ENCODE peak calls at places on chromosomes 1 and 21, in six cellular contexts. One of them, this sample, is unnamed.

GRCh38 chr21:33761104-33762036 is 119.1 kb downstream of the ITSN1 start:
- DNase-seq in right lobe of liver: no peak
- DNase-seq in ascending aorta: no peak
- DNase-seq in tibial nerve: no peak
- DNase-seq in heart right ventricle: no peak
- DNase-seq in uterus: peak; percentile 26
- DNase-seq in this sample: no peak

GRCh38 chr1:31101147-31101502 is 35.6 kb upstream of the PUM1 start:
- DNase-seq in right lobe of liver: peak; percentile 89
- DNase-seq in ascending aorta: no peak
- DNase-seq in tibial nerve: no peak
- DNase-seq in heart right ventricle: no peak
- DNase-seq in uterus: no peak
- DNase-seq in this sample: no peak

GRCh38 chr1:8807004-8807403 is 10.4 kb downstream of the RERE start:
- DNase-seq in right lobe of liver: no peak
- DNase-seq in ascending aorta: no peak
- DNase-seq in tibial nerve: no peak
- DNase-seq in heart right ventricle: no peak
- DNase-seq in uterus: no peak
- DNase-seq in this sample: no peak

GRCh38 chr1:115647000-115647399 is 5.2 kb downstream of the VANGL1 start:
- DNase-seq in right lobe of liver: no peak
- DNase-seq in ascending aorta: no peak
- DNase-seq in tibial nerve: no peak
- DNase-seq in heart right ventricle: no peak
- DNase-seq in uterus: no peak
- DNase-seq in this sample: no peak

GRCh38 chr21:27315373-27315772 is 348.5 kb upstream of the ADAMTS5 start:
- DNase-seq in right lobe of liver: no peak
- DNase-seq in ascending aorta: no peak
- DNase-seq in tibial nerve: no peak
- DNase-seq in heart right ventricle: no peak
- DNase-seq in uterus: no peak
- DNase-seq in this sample: no peak

GRCh38 chr1:200182701-200183100 is 155.2 kb downstream of the NR5A2 start:
- DNase-seq in right lobe of liver: no peak
- DNase-seq in ascending aorta: no peak
- DNase-seq in tibial nerve: no peak
- DNase-seq in heart right ventricle: no peak
- DNase-seq in uterus: no peak
- DNase-seq in this sample: no peak

GRCh38 chr1:21956720-21957552 is 19.8 kb upstream of the HSPG2 start:
- DNase-seq in right lobe of liver: peak; percentile 75
- DNase-seq in ascending aorta: peak; percentile 54
- DNase-seq in tibial nerve: no peak
- DNase-seq in heart right ventricle: peak; percentile 64
- DNase-seq in uterus: no peak
- DNase-seq in this sample: no peak

GRCh38 chr1:205660361-205660760 is 19.9 kb downstream of the SLC45A3 start:
- DNase-seq in right lobe of liver: no peak
- DNase-seq in ascending aorta: no peak
- DNase-seq in tibial nerve: no peak
- DNase-seq in heart right ventricle: no peak
- DNase-seq in uterus: no peak
- DNase-seq in this sample: no peak

GRCh38 chr1:156368889-156369684 is at the start of gene RHBG:
- DNase-seq in right lobe of liver: peak; percentile 80
- DNase-seq in ascending aorta: no peak
- DNase-seq in tibial nerve: no peak
- DNase-seq in heart right ventricle: peak; percentile 45
- DNase-seq in uterus: no peak
- DNase-seq in this sample: no peak

DNA sequence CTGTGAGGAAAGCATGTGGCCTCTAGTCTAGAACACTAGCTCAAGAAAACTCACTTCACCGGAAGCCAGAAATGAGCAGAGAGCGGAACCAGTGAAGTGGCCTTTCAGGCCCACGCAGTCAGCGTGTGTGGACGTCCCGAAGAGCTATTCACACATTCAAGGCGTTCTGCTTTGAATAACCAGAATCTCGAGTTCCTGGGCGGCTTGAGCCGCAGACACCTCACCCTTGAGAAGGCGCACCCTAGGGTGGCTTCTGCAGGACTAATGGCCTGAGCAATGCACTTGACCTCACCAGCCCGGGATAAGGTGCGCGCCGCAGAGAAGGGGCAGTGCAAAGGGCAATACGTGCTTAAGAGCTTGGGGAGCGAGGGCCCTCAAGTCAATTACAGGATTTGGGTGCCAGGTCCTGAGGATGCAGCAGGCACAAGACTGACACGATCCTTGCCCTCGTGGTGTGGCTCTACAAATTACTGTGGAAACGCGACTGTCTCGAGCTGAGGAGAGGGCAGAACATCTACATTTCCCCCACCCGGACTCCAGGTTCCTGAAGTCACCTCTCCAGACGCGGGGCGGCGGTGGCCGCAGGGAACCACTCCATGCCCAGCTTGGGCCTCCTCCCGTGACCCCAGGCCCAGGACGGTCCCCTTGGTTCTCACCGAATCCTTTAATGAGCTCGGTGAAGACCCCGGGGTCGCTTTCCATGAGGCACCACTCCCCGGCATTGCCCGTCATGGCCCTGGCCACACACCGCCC is 455 bp downstream of the UCHL5 start:
- DNase-seq in right lobe of liver: no peak
- DNase-seq in ascending aorta: peak; percentile 10
- DNase-seq in tibial nerve: no peak
- DNase-seq in heart right ventricle: peak; percentile 17
- DNase-seq in uterus: peak; percentile 23
- DNase-seq in this sample: peak; percentile 28
- H3K27ac ChIP-seq in right lobe of liver: peak overlapping the region; percentile 86
- H3K27ac ChIP-seq in ascending aorta: peak overlapping the region; percentile 96
- H3K27ac ChIP-seq in tibial nerve: peak overlapping the region; percentile 72
- H3K27ac ChIP-seq in heart right ventricle: peak overlapping the region; percentile 96
- H3K27ac ChIP-seq in uterus: peak overlapping the region; percentile 93
- H3K27ac ChIP-seq in this sample: peak overlapping the region; percentile 97

GRCh38 chr1:113388621-113389355 is 1.5 kb upstream of the MAGI3 start:
- DNase-seq in right lobe of liver: peak; percentile 50
- DNase-seq in ascending aorta: no peak
- DNase-seq in tibial nerve: no peak
- DNase-seq in heart right ventricle: peak; percentile 9
- DNase-seq in uterus: no peak
- DNase-seq in this sample: no peak
- TF ChIP-seq CTCF in right lobe of liver: no peak
- TF ChIP-seq CTCF in ascending aorta: no peak
- TF ChIP-seq CTCF in tibial nerve: no peak
- TF ChIP-seq CTCF in heart right ventricle: no peak
- TF ChIP-seq CTCF in uterus: no peak
- TF ChIP-seq CTCF in this sample: no peak

GRCh38 chr1:109969430-109969829 is 15.1 kb upstream of the AHCYL1 start:
- DNase-seq in right lobe of liver: no peak
- DNase-seq in ascending aorta: no peak
- DNase-seq in tibial nerve: no peak
- DNase-seq in heart right ventricle: no peak
- DNase-seq in uterus: no peak
- DNase-seq in this sample: no peak
- H3K27ac ChIP-seq in right lobe of liver: no peak overlapping the region
- H3K27ac ChIP-seq in ascending aorta: no peak overlapping the region
- H3K27ac ChIP-seq in tibial nerve: no peak overlapping the region
- H3K27ac ChIP-seq in heart right ventricle: no peak overlapping the region
- H3K27ac ChIP-seq in uterus: no peak overlapping the region
- H3K27ac ChIP-seq in this sample: no peak overlapping the region

GRCh38 chr1:204151562-204152309 is at the start of gene ETNK2:
- DNase-seq in right lobe of liver: peak; percentile 90
- DNase-seq in ascending aorta: peak; percentile 35
- DNase-seq in tibial nerve: peak; percentile 42
- DNase-seq in heart right ventricle: peak; percentile 56
- DNase-seq in uterus: peak; percentile 80
- DNase-seq in this sample: no peak
- TF ChIP-seq CTCF in right lobe of liver: no peak
- TF ChIP-seq CTCF in ascending aorta: no peak
- TF ChIP-seq CTCF in tibial nerve: no peak
- TF ChIP-seq CTCF in heart right ventricle: no peak
- TF ChIP-seq CTCF in uterus: no peak
- TF ChIP-seq CTCF in this sample: no peak

GRCh38 chr1:182301026-182301436 is 90.6 kb downstream of the GLUL start:
- DNase-seq in right lobe of liver: no peak
- DNase-seq in ascending aorta: no peak
- DNase-seq in tibial nerve: no peak
- DNase-seq in heart right ventricle: no peak
- DNase-seq in uterus: no peak
- DNase-seq in this sample: no peak
- H3K27ac ChIP-seq in right lobe of liver: no peak overlapping the region
- H3K27ac ChIP-seq in ascending aorta: no peak overlapping the region
- H3K27ac ChIP-seq in tibial nerve: peak overlapping the region; percentile 65
- H3K27ac ChIP-seq in heart right ventricle: no peak overlapping the region
- H3K27ac ChIP-seq in uterus: no peak overlapping the region
- H3K27ac ChIP-seq in this sample: peak overlapping the region; percentile 91

This sample was measured in dorsolateral prefrontal cortex.